ENCODE peak calls at places on chromosomes 12 and 14, in nine cellular contexts. F, A, V, I, R, J, C, E and Z are unnamed samples.

GRCh38 chr12:107320929-107321618 is 227.7 kb upstream of the CRY1 start:
- DNase-seq in F (peak), A (peak), V (peak), I (no peak), R (no peak), J (peak), C (peak), E (peak), Z (no peak)

GRCh38 chr12:74415633-74416032 is 122.0 kb upstream of the ATXN7L3B start:
- DNase-seq in F (peak), A (no peak), V (no peak), I (no peak), R (peak), J (no peak), C (peak), E (no peak), Z (no peak)

GRCh38 chr12:124705545-124706138 is 138.2 kb upstream of the NCOR2 start:
- DNase-seq in F (no peak), A (no peak), V (no peak), I (no peak), R (no peak), J (no peak), C (no peak), E (no peak), Z (no peak)

GRCh38 chr12:68036642-68037041 is 47.4 kb downstream of the IFNG-AS1 start:
- DNase-seq in F (no peak), A (no peak), V (no peak), I (no peak), R (no peak), J (no peak), C (no peak), E (no peak), Z (no peak)

GRCh38 chr12:14289596-14289995 is 75.9 kb upstream of the ATF7IP start:
- DNase-seq in F (no peak), A (no peak), V (no peak), I (no peak), R (no peak), J (no peak), C (no peak), E (no peak), Z (no peak)

GRCh38 chr14:94879504-94879903 is 109.6 kb upstream of the GSC start:
- DNase-seq in F (no peak), A (no peak), V (no peak), I (no peak), R (no peak), J (no peak), C (no peak), E (no peak), Z (no peak)

GRCh38 chr12:76588881-76589565 is 29.5 kb upstream of the OSBPL8 start:
- DNase-seq in F (peak), A (no peak), V (no peak), I (no peak), R (peak), J (no peak), C (no peak), E (no peak), Z (no peak)

GRCh38 chr12:115411121-115411520 is 727.1 kb upstream of the TBX3 start:
- DNase-seq in F (no peak), A (no peak), V (no peak), I (no peak), R (no peak), J (no peak), C (peak), E (no peak), Z (no peak)

GRCh38 chr14:103391048-103391447 is 5.8 kb downstream of the MARK3 start:
- DNase-seq in F (peak), A (peak), V (no peak), I (no peak), R (peak), J (no peak), C (peak), E (peak), Z (peak)

GRCh38 chr14:65904988-65905387 is 492.5 kb downstream of the FUT8 start:
- DNase-seq in F (no peak), A (no peak), V (no peak), I (no peak), R (no peak), J (no peak), C (no peak), E (no peak), Z (no peak)

GRCh38 chr14:68627868-68628604 is 164.8 kb downstream of the ZFP36L1 start:
- DNase-seq in F (no peak), A (peak), V (no peak), I (no peak), R (no peak), J (peak), C (peak), E (peak), Z (no peak)